ENCODE peak calls at places on chromosome 1, in eight cellular contexts. One of them, this sample, is unnamed.

GRCh38 chr1:26278835-26279597 is 870 bp upstream of the SH3BGRL3 start:
- DNase-seq in WERI-Rb-1: peak
- DNase-seq in A549: no peak
- DNase-seq in prostate gland: peak
- DNase-seq in BJ: peak
- DNase-seq in esophagus squamous epithelium: no peak
- DNase-seq in breast epithelium: no peak
- DNase-seq in ovary: no peak
- DNase-seq in this sample: no peak

GRCh38 chr1:237152506-237153335 is 110.7 kb downstream of the RYR2 start:
- DNase-seq in A549: no peak
- DNase-seq in breast epithelium: no peak
- DNase-seq in esophagus squamous epithelium: no peak
- DNase-seq in ovary: no peak
- DNase-seq in BJ: no peak
- DNase-seq in prostate gland: no peak
- DNase-seq in WERI-Rb-1: no peak
- DNase-seq in this sample: no peak

GRCh38 chr1:112866151-112866550 is 89.8 kb downstream of the SLC16A1 start:
- DNase-seq in ovary: no peak
- DNase-seq in breast epithelium: no peak
- DNase-seq in esophagus squamous epithelium: no peak
- DNase-seq in WERI-Rb-1: no peak
- DNase-seq in prostate gland: no peak
- DNase-seq in BJ: peak
- DNase-seq in A549: peak
- DNase-seq in this sample: no peak

GRCh38 chr1:7004181-7004580 is 218.9 kb downstream of the CAMTA1 start:
- DNase-seq in A549: no peak
- DNase-seq in BJ: no peak
- DNase-seq in ovary: no peak
- DNase-seq in esophagus squamous epithelium: no peak
- DNase-seq in prostate gland: no peak
- DNase-seq in WERI-Rb-1: no peak
- DNase-seq in breast epithelium: no peak
- DNase-seq in this sample: no peak

GRCh38 chr1:83043192-83043591 is 955.7 kb downstream of the TTLL7 start:
- DNase-seq in ovary: no peak
- DNase-seq in prostate gland: no peak
- DNase-seq in A549: no peak
- DNase-seq in breast epithelium: no peak
- DNase-seq in WERI-Rb-1: no peak
- DNase-seq in BJ: no peak
- DNase-seq in esophagus squamous epithelium: no peak
- DNase-seq in this sample: no peak

GRCh38 chr1:15181564-15181963 is 28.0 kb downstream of the TMEM51 start:
- DNase-seq in prostate gland: no peak
- DNase-seq in A549: no peak
- DNase-seq in BJ: no peak
- DNase-seq in esophagus squamous epithelium: no peak
- DNase-seq in WERI-Rb-1: no peak
- DNase-seq in ovary: no peak
- DNase-seq in breast epithelium: no peak
- DNase-seq in this sample: no peak

GRCh38 chr1:223726380-223727001 is 14.2 kb downstream of the CAPN2 start:
- DNase-seq in WERI-Rb-1: no peak
- DNase-seq in breast epithelium: no peak
- DNase-seq in esophagus squamous epithelium: peak
- DNase-seq in A549: peak
- DNase-seq in BJ: peak
- DNase-seq in prostate gland: no peak
- DNase-seq in ovary: peak
- DNase-seq in this sample: peak

GRCh38 chr1:99481391-99481996 is 164.4 kb upstream of the PALMD start:
- DNase-seq in esophagus squamous epithelium: no peak
- DNase-seq in ovary: no peak
- DNase-seq in A549: peak
- DNase-seq in breast epithelium: no peak
- DNase-seq in prostate gland: peak
- DNase-seq in BJ: no peak
- DNase-seq in WERI-Rb-1: peak
- DNase-seq in this sample: peak

GRCh38 chr1:151166506-151166956 is 587 bp downstream of the SCNM1 start:
- DNase-seq in BJ: no peak
- DNase-seq in prostate gland: no peak
- DNase-seq in breast epithelium: no peak
- DNase-seq in ovary: no peak
- DNase-seq in WERI-Rb-1: no peak
- DNase-seq in esophagus squamous epithelium: no peak
- DNase-seq in A549: peak
- DNase-seq in this sample: no peak

GRCh38 chr1:170445096-170445495 is 86.9 kb upstream of the GORAB start:
- DNase-seq in ovary: no peak
- DNase-seq in BJ: peak
- DNase-seq in prostate gland: no peak
- DNase-seq in breast epithelium: no peak
- DNase-seq in esophagus squamous epithelium: no peak
- DNase-seq in A549: no peak
- DNase-seq in WERI-Rb-1: no peak
- DNase-seq in this sample: peak

GRCh38 chr1:179077396-179077795 is 4.5 kb upstream of the TOR3A start:
- DNase-seq in prostate gland: no peak
- DNase-seq in WERI-Rb-1: no peak
- DNase-seq in esophagus squamous epithelium: no peak
- DNase-seq in ovary: no peak
- DNase-seq in BJ: no peak
- DNase-seq in breast epithelium: no peak
- DNase-seq in A549: no peak
- DNase-seq in this sample: no peak

GRCh38 chr1:14136152-14136763 is 436.3 kb downstream of the PRDM2 start:
- DNase-seq in esophagus squamous epithelium: no peak
- DNase-seq in BJ: no peak
- DNase-seq in A549: no peak
- DNase-seq in WERI-Rb-1: no peak
- DNase-seq in ovary: no peak
- DNase-seq in prostate gland: no peak
- DNase-seq in breast epithelium: no peak
- DNase-seq in this sample: no peak

GRCh38 chr1:44489481-44489880 is 84.4 kb downstream of the RNF220 start:
- DNase-seq in ovary: no peak
- DNase-seq in BJ: no peak
- DNase-seq in esophagus squamous epithelium: no peak
- DNase-seq in breast epithelium: no peak
- DNase-seq in A549: no peak
- DNase-seq in WERI-Rb-1: no peak
- DNase-seq in prostate gland: no peak
- DNase-seq in this sample: no peak

GRCh38 chr1:98045211-98046030 is 124.6 kb upstream of the DPYD start:
- DNase-seq in ovary: no peak
- DNase-seq in A549: peak
- DNase-seq in WERI-Rb-1: peak
- DNase-seq in prostate gland: no peak
- DNase-seq in BJ: no peak
- DNase-seq in breast epithelium: no peak
- DNase-seq in esophagus squamous epithelium: no peak
- DNase-seq in this sample: no peak

GRCh38 chr1:39105061-39105840 is 79.1 kb downstream of the NDUFS5 start:
- DNase-seq in WERI-Rb-1: peak
- DNase-seq in breast epithelium: peak
- DNase-seq in A549: peak
- DNase-seq in ovary: peak
- DNase-seq in prostate gland: peak
- DNase-seq in BJ: no peak
- DNase-seq in esophagus squamous epithelium: no peak
- DNase-seq in this sample: no peak

GRCh38 chr1:54608561-54609230 is 14.6 kb downstream of the FAM151A start:
- DNase-seq in prostate gland: no peak
- DNase-seq in A549: no peak
- DNase-seq in WERI-Rb-1: no peak
- DNase-seq in esophagus squamous epithelium: no peak
- DNase-seq in ovary: no peak
- DNase-seq in breast epithelium: no peak
- DNase-seq in BJ: no peak
- DNase-seq in this sample: no peak

GRCh38 chr1:100414693-100415092 is 62.4 kb downstream of the CDC14A start:
- DNase-seq in WERI-Rb-1: no peak
- DNase-seq in esophagus squamous epithelium: no peak
- DNase-seq in prostate gland: peak
- DNase-seq in A549: no peak
- DNase-seq in ovary: no peak
- DNase-seq in breast epithelium: no peak
- DNase-seq in BJ: no peak
- DNase-seq in this sample: no peak

GRCh38 chr1:48480504-48480903 is 8.5 kb upstream of the SPATA6 start:
- DNase-seq in WERI-Rb-1: no peak
- DNase-seq in esophagus squamous epithelium: no peak
- DNase-seq in prostate gland: no peak
- DNase-seq in ovary: no peak
- DNase-seq in BJ: no peak
- DNase-seq in A549: no peak
- DNase-seq in breast epithelium: no peak
- DNase-seq in this sample: no peak
- TF ChIP-seq CTCF in WERI-Rb-1: no peak
- TF ChIP-seq CTCF in esophagus squamous epithelium: no peak
- TF ChIP-seq CTCF in prostate gland: no peak
- TF ChIP-seq CTCF in ovary: no peak
- TF ChIP-seq CTCF in BJ: no peak
- TF ChIP-seq CTCF in A549: no peak
- TF ChIP-seq CTCF in breast epithelium: no peak
- TF ChIP-seq CTCF in this sample: no peak

DNA sequence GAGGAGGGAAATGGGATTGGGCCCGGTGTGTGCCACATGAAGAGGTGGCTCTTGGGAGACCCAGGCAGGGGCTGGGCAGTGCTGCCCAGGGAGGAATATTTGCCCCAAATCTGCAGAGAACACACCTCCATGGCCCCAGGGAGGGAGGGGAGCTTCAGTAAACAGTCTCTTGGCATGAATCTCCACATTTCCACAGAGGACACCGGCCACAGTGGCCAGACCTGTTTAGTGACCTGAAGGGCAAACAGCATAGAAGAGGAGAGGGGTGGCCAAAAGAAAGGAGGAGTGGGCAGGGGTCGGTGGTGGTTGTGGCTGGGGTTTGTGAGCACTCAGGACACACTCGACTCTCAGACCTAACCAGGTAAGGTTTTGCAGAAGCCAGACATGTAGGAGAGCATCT is 54.0 kb upstream of the IFFO2 start:
- DNase-seq in breast epithelium: no peak
- DNase-seq in BJ: no peak
- DNase-seq in ovary: no peak
- DNase-seq in esophagus squamous epithelium: no peak
- DNase-seq in WERI-Rb-1: no peak
- DNase-seq in prostate gland: peak
- DNase-seq in A549: no peak
- DNase-seq in this sample: no peak
- H3K4me3 ChIP-seq in breast epithelium: peak
- H3K4me3 ChIP-seq in BJ: no peak
- H3K4me3 ChIP-seq in ovary: no peak
- H3K4me3 ChIP-seq in esophagus squamous epithelium: no peak
- H3K4me3 ChIP-seq in WERI-Rb-1: no peak
- H3K4me3 ChIP-seq in prostate gland: no peak
- H3K4me3 ChIP-seq in A549: peak
- H3K4me3 ChIP-seq in this sample: peak

DNA sequence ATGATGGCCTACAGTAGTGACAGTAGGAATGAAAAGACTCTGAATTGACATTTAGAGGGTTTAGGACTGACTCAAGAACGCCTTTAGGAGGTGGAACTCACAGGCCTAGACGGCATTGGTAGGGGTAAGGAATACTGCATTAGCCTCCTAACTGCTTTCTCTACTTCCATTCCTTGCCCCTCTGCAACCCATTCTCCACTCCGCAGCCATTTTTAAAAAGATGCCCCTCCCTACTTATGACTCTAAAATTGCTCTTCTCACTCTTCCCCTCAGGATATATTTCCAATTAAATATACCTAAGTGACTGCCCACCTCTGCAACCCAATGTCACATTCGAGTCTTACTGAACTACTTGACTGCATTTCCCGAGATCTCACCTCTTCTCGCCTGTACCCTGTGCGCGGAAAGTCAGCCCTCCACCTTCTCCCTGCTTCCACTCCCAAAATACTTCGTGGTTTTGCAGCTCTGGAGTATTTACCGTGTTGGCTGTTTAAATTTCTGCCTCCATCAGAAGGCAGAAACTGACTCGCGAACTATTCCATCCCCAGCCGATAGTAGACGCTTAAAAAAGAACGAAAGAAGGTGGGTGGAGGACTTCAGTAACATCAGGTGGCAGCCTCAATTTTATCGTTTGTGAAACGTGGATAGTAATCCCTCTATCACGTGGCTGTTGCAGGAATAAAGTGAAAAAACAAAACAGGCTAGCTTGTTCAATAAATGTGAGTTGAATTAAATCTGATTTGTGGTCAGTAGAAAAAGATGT is 1.1 kb upstream of the YBX1 start:
- DNase-seq in WERI-Rb-1: no peak
- DNase-seq in A549: peak
- DNase-seq in ovary: no peak
- DNase-seq in esophagus squamous epithelium: no peak
- DNase-seq in BJ: no peak
- DNase-seq in breast epithelium: no peak
- DNase-seq in prostate gland: no peak
- DNase-seq in this sample: no peak
- TF ChIP-seq CTCF in WERI-Rb-1: no peak
- TF ChIP-seq CTCF in A549: no peak
- TF ChIP-seq CTCF in ovary: no peak
- TF ChIP-seq CTCF in esophagus squamous epithelium: no peak
- TF ChIP-seq CTCF in BJ: no peak
- TF ChIP-seq CTCF in breast epithelium: no peak
- TF ChIP-seq CTCF in prostate gland: no peak
- TF ChIP-seq CTCF in this sample: no peak

DNA sequence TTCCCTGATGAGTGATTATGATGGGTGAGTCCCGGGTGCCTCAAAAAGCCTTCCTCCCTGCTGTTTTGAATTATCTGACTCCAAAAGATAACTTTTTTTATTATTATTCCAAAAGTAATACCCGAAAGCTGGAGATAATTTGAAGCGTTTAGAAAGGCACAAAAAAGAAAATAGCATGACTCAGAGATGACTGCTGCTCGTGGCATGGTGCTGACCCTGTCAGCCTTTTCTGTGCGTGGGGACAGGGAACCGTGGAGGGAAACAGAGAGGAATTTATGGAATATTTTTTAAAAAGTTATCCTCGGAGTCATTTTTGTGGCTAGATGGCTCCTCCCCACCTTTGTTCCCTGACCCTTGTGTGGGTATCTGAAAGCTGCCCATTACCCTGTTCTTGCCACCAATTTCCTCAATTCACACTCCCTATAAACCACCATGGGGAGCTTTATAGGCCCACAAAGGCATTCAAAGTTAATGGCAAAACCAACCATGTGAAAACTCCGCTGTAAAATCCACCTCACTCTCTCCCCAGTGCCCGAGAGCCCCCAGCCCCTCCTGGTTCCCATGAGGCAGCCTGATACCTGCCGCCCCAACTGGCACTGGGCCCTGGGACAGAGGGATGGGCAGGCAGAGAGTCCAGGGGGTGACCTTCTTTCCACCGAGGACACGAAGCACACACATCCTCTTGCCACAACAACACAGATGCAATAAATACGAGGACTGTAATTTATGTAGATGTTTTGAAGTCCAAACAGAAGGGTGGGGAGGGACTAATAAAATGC is 37.5 kb downstream of the IGSF21 start:
- DNase-seq in esophagus squamous epithelium: no peak
- DNase-seq in BJ: no peak
- DNase-seq in WERI-Rb-1: no peak
- DNase-seq in breast epithelium: no peak
- DNase-seq in A549: no peak
- DNase-seq in ovary: no peak
- DNase-seq in prostate gland: no peak
- DNase-seq in this sample: no peak
- H3K4me3 ChIP-seq in esophagus squamous epithelium: no peak
- H3K4me3 ChIP-seq in BJ: no peak
- H3K4me3 ChIP-seq in WERI-Rb-1: no peak
- H3K4me3 ChIP-seq in breast epithelium: no peak
- H3K4me3 ChIP-seq in A549: no peak
- H3K4me3 ChIP-seq in ovary: no peak
- H3K4me3 ChIP-seq in prostate gland: no peak
- H3K4me3 ChIP-seq in this sample: no peak